ENCODE peak calls at places on chromosomes 2 and 18, in nine cellular contexts. One of them, this sample, is unnamed.

GRCh38 chr18:6624271-6624670 is 105.2 kb upstream of the ARHGAP28 start:
- DNase-seq in colonic mucosa: no peak
- DNase-seq in body of pancreas: no peak
- DNase-seq in dorsolateral prefrontal cortex: no peak
- DNase-seq in suprapubic skin: no peak
- DNase-seq in left lung: no peak
- DNase-seq in MM.1S: no peak
- DNase-seq in A549: no peak
- DNase-seq in iPS DF 6.9: no peak
- DNase-seq in this sample: no peak

GRCh38 chr2:218883491-218884490 is 3.1 kb downstream of the WNT10A start:
- DNase-seq in colonic mucosa: no peak
- DNase-seq in body of pancreas: no peak
- DNase-seq in dorsolateral prefrontal cortex: no peak
- DNase-seq in suprapubic skin: peak; percentile 66
- DNase-seq in left lung: no peak
- DNase-seq in MM.1S: peak; percentile 75
- DNase-seq in A549: no peak
- DNase-seq in iPS DF 6.9: no peak
- DNase-seq in this sample: peak; percentile 65

GRCh38 chr2:71506222-71506621 is 52.9 kb downstream of the DYSF start:
- DNase-seq in colonic mucosa: no peak
- DNase-seq in body of pancreas: no peak
- DNase-seq in dorsolateral prefrontal cortex: no peak
- DNase-seq in suprapubic skin: no peak
- DNase-seq in left lung: no peak
- DNase-seq in MM.1S: no peak
- DNase-seq in A549: no peak
- DNase-seq in iPS DF 6.9: no peak
- DNase-seq in this sample: no peak

GRCh38 chr2:88658890-88659881 is 31.9 kb upstream of the EIF2AK3 start:
- DNase-seq in colonic mucosa: peak; percentile 49
- DNase-seq in body of pancreas: peak; percentile 49
- DNase-seq in dorsolateral prefrontal cortex: no peak
- DNase-seq in suprapubic skin: peak; percentile 70
- DNase-seq in left lung: no peak
- DNase-seq in MM.1S: no peak
- DNase-seq in A549: no peak
- DNase-seq in iPS DF 6.9: no peak
- DNase-seq in this sample: peak; percentile 86

GRCh38 chr18:8949206-8949605 is 153.3 kb upstream of the NDUFV2 start:
- DNase-seq in colonic mucosa: no peak
- DNase-seq in body of pancreas: no peak
- DNase-seq in dorsolateral prefrontal cortex: peak; percentile 71
- DNase-seq in suprapubic skin: no peak
- DNase-seq in left lung: no peak
- DNase-seq in MM.1S: no peak
- DNase-seq in A549: no peak
- DNase-seq in iPS DF 6.9: no peak
- DNase-seq in this sample: peak; percentile 23

GRCh38 chr2:147525724-147526489 is 318.9 kb upstream of the ACVR2A start:
- DNase-seq in colonic mucosa: no peak
- DNase-seq in body of pancreas: peak; percentile 73
- DNase-seq in dorsolateral prefrontal cortex: no peak
- DNase-seq in suprapubic skin: no peak
- DNase-seq in left lung: no peak
- DNase-seq in MM.1S: peak; percentile 24
- DNase-seq in A549: no peak
- DNase-seq in iPS DF 6.9: no peak
- DNase-seq in this sample: no peak

GRCh38 chr18:55413474-55413873 is 174.5 kb downstream of the TCF4 start:
- DNase-seq in colonic mucosa: no peak
- DNase-seq in body of pancreas: no peak
- DNase-seq in dorsolateral prefrontal cortex: no peak
- DNase-seq in suprapubic skin: no peak
- DNase-seq in left lung: no peak
- DNase-seq in MM.1S: no peak
- DNase-seq in A549: no peak
- DNase-seq in iPS DF 6.9: no peak
- DNase-seq in this sample: no peak

GRCh38 chr2:202813387-202813786 is 58.2 kb downstream of the ICA1L start:
- DNase-seq in colonic mucosa: no peak
- DNase-seq in body of pancreas: no peak
- DNase-seq in dorsolateral prefrontal cortex: no peak
- DNase-seq in suprapubic skin: no peak
- DNase-seq in left lung: no peak
- DNase-seq in MM.1S: no peak
- DNase-seq in A549: no peak
- DNase-seq in iPS DF 6.9: no peak
- DNase-seq in this sample: no peak

GRCh38 chr2:151237422-151238012 is 24.1 kb downstream of the RBM43 start:
- DNase-seq in colonic mucosa: no peak
- DNase-seq in body of pancreas: no peak
- DNase-seq in dorsolateral prefrontal cortex: no peak
- DNase-seq in suprapubic skin: no peak
- DNase-seq in left lung: no peak
- DNase-seq in MM.1S: no peak
- DNase-seq in A549: no peak
- DNase-seq in iPS DF 6.9: no peak
- DNase-seq in this sample: no peak

GRCh38 chr2:608711-609110 is 68.5 kb downstream of the TMEM18 start:
- DNase-seq in colonic mucosa: no peak
- DNase-seq in body of pancreas: no peak
- DNase-seq in dorsolateral prefrontal cortex: no peak
- DNase-seq in suprapubic skin: no peak
- DNase-seq in left lung: no peak
- DNase-seq in MM.1S: no peak
- DNase-seq in A549: no peak
- DNase-seq in iPS DF 6.9: no peak
- DNase-seq in this sample: no peak

GRCh38 chr2:192016265-192016664 is 169.4 kb upstream of the CAVIN2 start:
- DNase-seq in colonic mucosa: no peak
- DNase-seq in body of pancreas: no peak
- DNase-seq in dorsolateral prefrontal cortex: no peak
- DNase-seq in suprapubic skin: no peak
- DNase-seq in left lung: no peak
- DNase-seq in MM.1S: no peak
- DNase-seq in A549: no peak
- DNase-seq in iPS DF 6.9: no peak
- DNase-seq in this sample: no peak

GRCh38 chr2:227472265-227473018 is 486 bp downstream of the AGFG1 start:
- DNase-seq in colonic mucosa: peak; percentile 43
- DNase-seq in body of pancreas: peak; percentile 39
- DNase-seq in dorsolateral prefrontal cortex: peak; percentile 45
- DNase-seq in suprapubic skin: peak; percentile 68
- DNase-seq in left lung: peak; percentile 89
- DNase-seq in MM.1S: peak; percentile 44
- DNase-seq in A549: peak; percentile 64
- DNase-seq in iPS DF 6.9: no peak
- DNase-seq in this sample: peak; percentile 53

GRCh38 chr2:2108189-2108588 is 222.9 kb downstream of the MYT1L start:
- DNase-seq in colonic mucosa: no peak
- DNase-seq in body of pancreas: no peak
- DNase-seq in dorsolateral prefrontal cortex: no peak
- DNase-seq in suprapubic skin: no peak
- DNase-seq in left lung: no peak
- DNase-seq in MM.1S: no peak
- DNase-seq in A549: no peak
- DNase-seq in iPS DF 6.9: no peak
- DNase-seq in this sample: no peak

GRCh38 chr2:2109186-2109585 is 221.9 kb downstream of the MYT1L start:
- DNase-seq in colonic mucosa: no peak
- DNase-seq in body of pancreas: no peak
- DNase-seq in dorsolateral prefrontal cortex: no peak
- DNase-seq in suprapubic skin: no peak
- DNase-seq in left lung: no peak
- DNase-seq in MM.1S: no peak
- DNase-seq in A549: no peak
- DNase-seq in iPS DF 6.9: no peak
- DNase-seq in this sample: no peak

GRCh38 chr2:2107627-2108026 is 223.4 kb downstream of the MYT1L start:
- DNase-seq in colonic mucosa: no peak
- DNase-seq in body of pancreas: no peak
- DNase-seq in dorsolateral prefrontal cortex: no peak
- DNase-seq in suprapubic skin: no peak
- DNase-seq in left lung: no peak
- DNase-seq in MM.1S: no peak
- DNase-seq in A549: no peak
- DNase-seq in iPS DF 6.9: no peak
- DNase-seq in this sample: no peak

GRCh38 chr2:2108756-2109155 is 222.3 kb downstream of the MYT1L start:
- DNase-seq in colonic mucosa: no peak
- DNase-seq in body of pancreas: no peak
- DNase-seq in dorsolateral prefrontal cortex: no peak
- DNase-seq in suprapubic skin: no peak
- DNase-seq in left lung: no peak
- DNase-seq in MM.1S: no peak
- DNase-seq in A549: no peak
- DNase-seq in iPS DF 6.9: no peak
- DNase-seq in this sample: no peak

DNA sequence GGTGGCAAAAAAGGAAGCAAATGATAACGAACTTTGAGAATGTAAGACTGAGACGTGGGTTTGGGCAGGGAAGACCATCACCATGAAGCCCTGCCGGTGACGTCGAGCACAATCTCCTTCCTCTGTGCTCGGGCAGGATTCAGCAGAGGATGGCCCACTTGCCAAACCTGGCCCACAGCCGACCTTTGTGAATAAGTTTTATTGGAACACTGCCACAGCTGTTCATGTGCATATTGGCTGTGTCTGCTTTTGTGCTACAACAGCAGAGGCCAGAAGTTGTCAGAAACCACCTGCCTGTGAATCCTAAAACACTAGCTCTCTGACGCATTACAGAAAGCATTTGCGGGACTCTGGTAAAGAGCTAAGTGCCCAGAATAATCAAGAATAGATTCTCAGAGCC is 223.9 kb downstream of the MYT1L start:
- DNase-seq in colonic mucosa: no peak
- DNase-seq in body of pancreas: no peak
- DNase-seq in dorsolateral prefrontal cortex: no peak
- DNase-seq in suprapubic skin: no peak
- DNase-seq in left lung: no peak
- DNase-seq in MM.1S: no peak
- DNase-seq in A549: no peak
- DNase-seq in iPS DF 6.9: no peak
- DNase-seq in this sample: peak; percentile 9
- H3K4me3 ChIP-seq in colonic mucosa: no peak overlapping the region
- H3K4me3 ChIP-seq in body of pancreas: no peak overlapping the region
- H3K4me3 ChIP-seq in dorsolateral prefrontal cortex: no peak overlapping the region
- H3K4me3 ChIP-seq in suprapubic skin: no peak overlapping the region
- H3K4me3 ChIP-seq in left lung: no peak overlapping the region
- H3K4me3 ChIP-seq in MM.1S: no peak overlapping the region
- H3K4me3 ChIP-seq in A549: no peak overlapping the region
- H3K4me3 ChIP-seq in iPS DF 6.9: no peak overlapping the region
- H3K4me3 ChIP-seq in this sample: no peak overlapping the region

DNA sequence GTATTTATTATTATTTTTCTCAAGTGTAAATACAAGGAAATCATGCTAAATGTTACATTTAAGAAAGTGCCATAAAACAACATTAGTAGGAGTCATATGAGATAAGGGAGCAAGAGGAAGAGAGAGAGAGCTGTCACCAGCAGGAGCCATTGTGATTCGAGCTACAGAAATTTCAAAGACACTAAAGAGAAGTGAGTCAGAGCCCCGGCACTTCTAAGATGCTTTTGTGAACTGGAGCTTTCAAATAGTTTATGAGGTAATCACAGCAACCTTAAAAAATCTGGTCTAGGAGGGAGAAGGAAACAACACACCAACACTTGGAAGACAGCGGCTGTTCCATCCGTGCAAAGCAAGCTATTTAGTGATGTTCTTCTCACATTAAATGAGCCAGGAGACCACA is 382.8 kb upstream of the SALL3 start:
- DNase-seq in colonic mucosa: no peak
- DNase-seq in body of pancreas: no peak
- DNase-seq in dorsolateral prefrontal cortex: no peak
- DNase-seq in suprapubic skin: no peak
- DNase-seq in left lung: no peak
- DNase-seq in MM.1S: no peak
- DNase-seq in A549: no peak
- DNase-seq in iPS DF 6.9: no peak
- DNase-seq in this sample: no peak
- H3K27ac ChIP-seq in colonic mucosa: no peak overlapping the region
- H3K27ac ChIP-seq in body of pancreas: no peak overlapping the region
- H3K27ac ChIP-seq in dorsolateral prefrontal cortex: no peak overlapping the region
- H3K27ac ChIP-seq in suprapubic skin: no peak overlapping the region
- H3K27ac ChIP-seq in left lung: no peak overlapping the region
- H3K27ac ChIP-seq in MM.1S: no peak overlapping the region
- H3K27ac ChIP-seq in A549: no peak overlapping the region
- H3K27ac ChIP-seq in iPS DF 6.9: no peak overlapping the region
- H3K27ac ChIP-seq in this sample: no peak overlapping the region

GRCh38 chr2:152471013-152471412 is 136.0 kb downstream of the FMNL2 start:
- DNase-seq in colonic mucosa: no peak
- DNase-seq in body of pancreas: no peak
- DNase-seq in dorsolateral prefrontal cortex: no peak
- DNase-seq in suprapubic skin: no peak
- DNase-seq in left lung: no peak
- DNase-seq in MM.1S: no peak
- DNase-seq in A549: no peak
- DNase-seq in iPS DF 6.9: no peak
- DNase-seq in this sample: no peak

GRCh38 chr2:152467677-152468406 is 132.9 kb downstream of the FMNL2 start:
- DNase-seq in colonic mucosa: no peak
- DNase-seq in body of pancreas: no peak
- DNase-seq in dorsolateral prefrontal cortex: no peak
- DNase-seq in suprapubic skin: no peak
- DNase-seq in left lung: no peak
- DNase-seq in MM.1S: no peak
- DNase-seq in A549: no peak
- DNase-seq in iPS DF 6.9: no peak
- DNase-seq in this sample: no peak

GRCh38 chr2:152466925-152467676 is 132.1 kb downstream of the FMNL2 start:
- DNase-seq in colonic mucosa: no peak
- DNase-seq in body of pancreas: peak; percentile 24
- DNase-seq in dorsolateral prefrontal cortex: no peak
- DNase-seq in suprapubic skin: no peak
- DNase-seq in left lung: no peak
- DNase-seq in MM.1S: peak; percentile 71
- DNase-seq in A549: no peak
- DNase-seq in iPS DF 6.9: no peak
- DNase-seq in this sample: no peak

GRCh38 chr2:152471499-152471898 is 136.5 kb downstream of the FMNL2 start:
- DNase-seq in colonic mucosa: no peak
- DNase-seq in body of pancreas: no peak
- DNase-seq in dorsolateral prefrontal cortex: no peak
- DNase-seq in suprapubic skin: no peak
- DNase-seq in left lung: no peak
- DNase-seq in MM.1S: no peak
- DNase-seq in A549: no peak
- DNase-seq in iPS DF 6.9: no peak
- DNase-seq in this sample: no peak

GRCh38 chr2:152468832-152469692 is 134.1 kb downstream of the FMNL2 start:
- DNase-seq in colonic mucosa: peak; percentile 46
- DNase-seq in body of pancreas: peak; percentile 32
- DNase-seq in dorsolateral prefrontal cortex: no peak
- DNase-seq in suprapubic skin: no peak
- DNase-seq in left lung: no peak
- DNase-seq in MM.1S: peak; percentile 14
- DNase-seq in A549: no peak
- DNase-seq in iPS DF 6.9: no peak
- DNase-seq in this sample: no peak
- H3K4me3 ChIP-seq in colonic mucosa: no peak overlapping the region
- H3K4me3 ChIP-seq in body of pancreas: no peak overlapping the region
- H3K4me3 ChIP-seq in dorsolateral prefrontal cortex: peak overlapping the region; percentile 35
- H3K4me3 ChIP-seq in suprapubic skin: peak overlapping the region; percentile 8
- H3K4me3 ChIP-seq in left lung: no peak overlapping the region
- H3K4me3 ChIP-seq in MM.1S: peak overlapping the region; percentile 37
- H3K4me3 ChIP-seq in A549: no peak overlapping the region
- H3K4me3 ChIP-seq in iPS DF 6.9: no peak overlapping the region
- H3K4me3 ChIP-seq in this sample: no peak overlapping the region

GRCh38 chr2:31255911-31256571 is 22.1 kb downstream of the EHD3 start:
- DNase-seq in colonic mucosa: no peak
- DNase-seq in body of pancreas: no peak
- DNase-seq in dorsolateral prefrontal cortex: no peak
- DNase-seq in suprapubic skin: no peak
- DNase-seq in left lung: no peak
- DNase-seq in MM.1S: peak; percentile 57
- DNase-seq in A549: no peak
- DNase-seq in iPS DF 6.9: no peak
- DNase-seq in this sample: no peak
- H3K27ac ChIP-seq in colonic mucosa: no peak overlapping the region
- H3K27ac ChIP-seq in body of pancreas: no peak overlapping the region
- H3K27ac ChIP-seq in dorsolateral prefrontal cortex: peak overlapping the region; percentile 22
- H3K27ac ChIP-seq in suprapubic skin: no peak overlapping the region
- H3K27ac ChIP-seq in left lung: no peak overlapping the region
- H3K27ac ChIP-seq in MM.1S: peak overlapping the region; percentile 55
- H3K27ac ChIP-seq in A549: no peak overlapping the region
- H3K27ac ChIP-seq in iPS DF 6.9: no peak overlapping the region
- H3K27ac ChIP-seq in this sample: no peak overlapping the region